ENCODE peak calls at places on chromosomes 2 and 18, in ten cellular contexts. Z is NCI-H1092 treated with DMSO at 0.1 percent for 48 hours; S is myocyte; B is erythroblast; G is kidney tubule cell; Q is activated CD8-positive, alpha-beta memory T cell treated with anti-CD3 and anti-CD28 coated beads for 24 hours; X is HEK293T; M is frontal cortex; J is OCI-LY7; H is stimulated activated CD8-positive, alpha-beta memory T cell treated with anti-CD3 and anti-CD28 coated beads, Interleukin-7, amount 100 ng/mL, for 48 hours. I is an unnamed sample.

GRCh38 chr2:45904931-45905642 is 253.6 kb downstream of the PRKCE start:
- DNase-seq in M (no peak), S (no peak), Q (no peak), Z (no peak), H (no peak), B (no peak), G (no peak), X (no peak), J (no peak), I (no peak)

GRCh38 chr18:27363918-27364317 is 178.8 kb upstream of the CHST9 start:
- DNase-seq in G (peak; percentile 49), S (peak; percentile 22), M (no peak), Z (peak; percentile 51), H (no peak), J (peak; percentile 4), B (no peak), Q (no peak), X (peak; percentile 22), I (no peak)

GRCh38 chr2:46276652-46277051 is 20.6 kb upstream of the EPAS1 start:
- DNase-seq in H (no peak), M (no peak), J (no peak), G (peak; percentile 32), X (no peak), Q (no peak), Z (no peak), S (peak; percentile 34), B (no peak), I (no peak)

GRCh38 chr2:8543412-8544167 is 138.3 kb upstream of the ID2 start:
- DNase-seq in M (no peak), J (peak; percentile 91), Z (no peak), H (peak; percentile 87), G (peak; percentile 74), X (no peak), B (peak; percentile 70), S (peak; percentile 97), Q (peak; percentile 87), I (no peak)

GRCh38 chr2:70620020-70620419 is 66.4 kb upstream of the TGFA start:
- DNase-seq in J (no peak), S (no peak), H (no peak), Q (no peak), Z (no peak), M (no peak), X (no peak), B (no peak), G (no peak), I (no peak)

GRCh38 chr2:134600208-134600607 is 118.6 kb downstream of the TMEM163 start:
- DNase-seq in H (no peak), Q (no peak), M (no peak), X (no peak), J (no peak), G (no peak), B (no peak), Z (no peak), S (no peak), I (no peak)

GRCh38 chr2:190408538-190409271 is 550 bp downstream of the MFSD6 start:
- DNase-seq in Z (peak; percentile 60), S (peak; percentile 55), Q (no peak), X (peak; percentile 45), H (peak; percentile 56), J (peak; percentile 65), G (peak; percentile 68), B (peak; percentile 60), M (peak; percentile 81), I (peak; percentile 57)

GRCh38 chr2:144650886-144651285 is 131.0 kb upstream of the ZEB2 start:
- DNase-seq in Z (no peak), H (no peak), M (no peak), B (no peak), X (no peak), J (no peak), Q (no peak), G (no peak), S (no peak), I (no peak)

GRCh38 chr2:126669772-126670171 is 13.8 kb downstream of the GYPC start:
- DNase-seq in M (no peak), H (no peak), Q (no peak), X (no peak), G (no peak), J (no peak), S (no peak), B (peak; percentile 33), Z (no peak), I (no peak)